ENCODE peak calls at places on chromosomes 4 and X, in four cellular contexts. V is MM.1S, P is endothelial cell of umbilical vein, Y is K562. X is an unnamed sample.

GRCh38 chr4:38049545-38050170 is 89.5 kb downstream of the PTTG2 start:
- DNase-seq in Y (no peak), V (no peak), P (no peak), X (no peak)

GRCh38 chr4:110527156-110527555 is 51.2 kb downstream of the ENPEP start:
- DNase-seq in V (no peak), Y (no peak), P (no peak), X (no peak)

GRCh38 chr4:174882317-174882992 is 35.7 kb upstream of the ADAM29 start:
- DNase-seq in P (no peak), V (no peak), Y (no peak), X (no peak)

GRCh38 chr4:123191728-123192127 is 204.9 kb upstream of the SPRY1 start:
- DNase-seq in P (no peak), Y (no peak), V (no peak), X (no peak)

GRCh38 chrX:10326578-10326977 is 169.8 kb downstream of the CLCN4 start:
- DNase-seq in P (peak; percentile 1), Y (no peak), V (no peak), X (no peak)

GRCh38 chrX:18701621-18702361 is 5.7 kb upstream of the PPEF1 start:
- DNase-seq in Y (no peak), V (no peak), P (peak; percentile 78), X (no peak)

GRCh38 chr4:161555689-161556660 is 607.8 kb downstream of the FSTL5 start:
- DNase-seq in Y (no peak), P (peak; percentile 79), V (no peak), X (no peak)

GRCh38 chr4:74328501-74328900 is 20.2 kb downstream of the EPGN start:
- DNase-seq in P (no peak), Y (no peak), V (no peak), X (no peak)

GRCh38 chr4:83381173-83381572 is 46.5 kb upstream of the HPSE start:
- DNase-seq in Y (no peak), P (no peak), V (no peak), X (no peak)

GRCh38 chr4:146335763-146336412 is 121.5 kb downstream of the REELD1 start:
- DNase-seq in Y (no peak), P (peak; percentile 50), V (no peak), X (no peak)

GRCh38 chrX:151970661-151971060 is 3.8 kb downstream of the GABRE start:
- DNase-seq in P (no peak), V (no peak), Y (no peak), X (no peak)

GRCh38 chr4:129261584-129261983 is 165.6 kb downstream of the C4orf33 start:
- DNase-seq in P (no peak), Y (no peak), V (no peak), X (no peak)

GRCh38 chr4:165426769-165427168 is 48.0 kb downstream of the CPE start:
- DNase-seq in V (no peak), Y (no peak), P (no peak), X (no peak)

GRCh38 chr4:42995343-42995944 is 102.9 kb downstream of the GRXCR1 start:
- DNase-seq in V (peak; percentile 53), P (peak; percentile 2), Y (peak; percentile 13), X (no peak)

GRCh38 chr4:164210377-164210776 is 543.6 kb upstream of the SMIM31 start:
- DNase-seq in V (no peak), P (no peak), Y (no peak), X (no peak)

GRCh38 chrX:106711375-106711774 is 15.1 kb upstream of the RNF128 start:
- DNase-seq in P (no peak), V (no peak), Y (no peak), X (no peak)

GRCh38 chrX:135345328-135345645 is 36.0 kb downstream of the ETDC start:
- DNase-seq in P (peak; percentile 81), V (no peak), Y (no peak), X (no peak)

GRCh38 chr4:18012115-18012806 is 9.3 kb downstream of the LCORL start:
- DNase-seq in Y (peak; percentile 17), P (no peak), V (no peak), X (no peak)

GRCh38 chr4:105569014-105569850 is 16.8 kb downstream of the ARHGEF38 start:
- DNase-seq in V (no peak), P (peak; percentile 22), Y (no peak), X (no peak)

GRCh38 chrX:856901-857300 is 226.3 kb downstream of the SHOX start:
- DNase-seq in P (no peak), Y (no peak), V (no peak), X (no peak)

GRCh38 chr4:16642897-16643296 is 255.5 kb downstream of the LDB2 start:
- DNase-seq in V (peak; percentile 15), Y (peak; percentile 7), P (no peak), X (no peak)

GRCh38 chr4:52743444-52744019 is 7.7 kb downstream of the ERVMER34-1 start:
- DNase-seq in Y (no peak), V (no peak), P (no peak), X (no peak)

GRCh38 chrX:10514891-10515290 is 105.5 kb downstream of the MID1 start:
- DNase-seq in V (no peak), Y (no peak), P (no peak), X (no peak)

GRCh38 chr4:139501117-139501516 is 47.2 kb downstream of the RAB33B start:
- DNase-seq in Y (no peak), V (no peak), P (no peak), X (no peak)

GRCh38 chrX:64186974-64187761 is 18.3 kb downstream of the AMER1 start:
- DNase-seq in Y (no peak), P (no peak), V (no peak), X (no peak)

GRCh38 chrX:106863697-106864096 is 39.4 kb downstream of the RIPPLY1 start:
- DNase-seq in V (no peak), Y (no peak), P (no peak), X (no peak)

GRCh38 chr4:147735413-147736301 is 3.8 kb downstream of the ARHGAP10 start:
- DNase-seq in V (peak; percentile 23), Y (no peak), P (peak; percentile 12), X (no peak)

GRCh38 chrX:10121787-10122186 is 35.0 kb upstream of the CLCN4 start:
- DNase-seq in Y (no peak), V (peak; percentile 88), P (no peak), X (no peak)

DNA sequence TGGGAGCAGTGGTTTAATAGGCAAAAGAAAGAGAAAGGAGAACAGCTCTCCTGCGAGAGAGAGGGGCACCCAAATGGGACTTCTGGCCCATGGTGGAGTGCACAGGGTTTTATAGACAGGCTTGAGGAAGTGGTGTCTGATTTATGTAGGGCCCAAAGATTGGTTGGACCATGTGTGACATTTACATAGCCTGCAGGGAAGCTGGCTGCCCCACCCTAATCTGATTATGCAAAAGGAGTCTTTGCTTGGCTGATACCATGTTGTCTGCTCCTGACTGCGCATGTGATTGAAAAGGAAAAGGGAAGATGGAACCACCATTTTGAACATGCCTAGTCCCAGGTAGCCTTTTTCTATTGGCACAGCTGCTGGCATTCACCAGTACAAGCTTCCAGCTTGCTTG is 100.0 kb upstream of the DIPK2B start:
- DNase-seq in P (no peak), Y (no peak), V (no peak), X (no peak)
- H3K9ac ChIP-seq in P (no peak overlapping the region), Y (no peak overlapping the region), V (no peak overlapping the region), X (no peak overlapping the region)

GRCh38 chr4:68577590-68577989 is 1.5 kb upstream of the UGT2B17 start:
- DNase-seq in Y (no peak), P (no peak), V (no peak), X (no peak)

GRCh38 chr4:68575081-68575480 is 1.0 kb downstream of the UGT2B17 start:
- DNase-seq in P (no peak), V (peak; percentile 56), Y (no peak), X (no peak)

GRCh38 chr4:68581382-68582338 is 5.5 kb upstream of the UGT2B17 start:
- DNase-seq in V (no peak), Y (no peak), P (no peak), X (no peak)

GRCh38 chr4:68572653-68573052 is 3.5 kb downstream of the UGT2B17 start:
- DNase-seq in Y (no peak), V (peak; percentile 31), P (no peak), X (no peak)

DNA sequence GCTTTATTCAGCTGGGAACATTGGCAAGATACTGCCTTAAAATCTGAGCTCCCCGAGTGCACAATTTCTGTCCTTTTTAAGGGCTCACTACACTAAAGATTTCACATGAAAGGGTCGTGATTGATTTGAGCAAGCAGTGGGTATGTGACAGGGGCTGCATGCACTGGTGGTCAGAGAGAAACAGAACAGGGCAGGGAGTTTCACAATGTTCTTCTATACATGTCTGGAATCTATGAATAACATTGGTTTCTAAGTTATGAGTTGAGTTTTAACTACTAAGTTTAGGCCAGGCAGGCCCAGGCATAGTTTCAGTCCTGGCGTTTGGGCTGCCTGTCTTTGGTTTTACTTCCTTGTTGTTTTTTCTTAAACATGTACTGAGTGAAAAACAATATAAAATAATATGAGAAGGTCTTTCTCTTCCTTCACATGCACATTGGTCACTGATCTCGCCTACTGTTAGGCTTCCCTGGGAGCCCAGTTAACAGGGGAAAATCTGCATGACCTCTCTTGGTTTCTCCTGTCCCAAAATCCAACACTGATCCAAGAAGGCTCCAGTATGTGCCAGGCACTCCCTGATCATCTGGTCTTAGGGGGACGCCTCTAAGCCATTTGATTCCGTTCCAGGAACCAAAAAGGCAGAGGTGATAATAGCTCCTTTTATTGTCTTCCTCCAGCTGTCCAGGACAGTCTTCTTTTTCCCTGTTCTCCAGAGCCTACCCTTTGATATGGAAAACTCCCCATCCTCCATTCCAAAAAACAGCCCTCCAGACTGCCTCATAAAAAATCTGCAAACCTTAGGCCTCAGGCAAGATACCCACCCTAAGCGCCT is at the start of gene UGT2B17:
- DNase-seq in P (no peak), V (peak; percentile 64), Y (no peak), X (no peak)
- H3K4me2 ChIP-seq in P (no peak within 1 kb of the TSS), V (no peak within 1 kb of the TSS), Y (no peak within 1 kb of the TSS), X (no peak within 1 kb of the TSS)

DNA sequence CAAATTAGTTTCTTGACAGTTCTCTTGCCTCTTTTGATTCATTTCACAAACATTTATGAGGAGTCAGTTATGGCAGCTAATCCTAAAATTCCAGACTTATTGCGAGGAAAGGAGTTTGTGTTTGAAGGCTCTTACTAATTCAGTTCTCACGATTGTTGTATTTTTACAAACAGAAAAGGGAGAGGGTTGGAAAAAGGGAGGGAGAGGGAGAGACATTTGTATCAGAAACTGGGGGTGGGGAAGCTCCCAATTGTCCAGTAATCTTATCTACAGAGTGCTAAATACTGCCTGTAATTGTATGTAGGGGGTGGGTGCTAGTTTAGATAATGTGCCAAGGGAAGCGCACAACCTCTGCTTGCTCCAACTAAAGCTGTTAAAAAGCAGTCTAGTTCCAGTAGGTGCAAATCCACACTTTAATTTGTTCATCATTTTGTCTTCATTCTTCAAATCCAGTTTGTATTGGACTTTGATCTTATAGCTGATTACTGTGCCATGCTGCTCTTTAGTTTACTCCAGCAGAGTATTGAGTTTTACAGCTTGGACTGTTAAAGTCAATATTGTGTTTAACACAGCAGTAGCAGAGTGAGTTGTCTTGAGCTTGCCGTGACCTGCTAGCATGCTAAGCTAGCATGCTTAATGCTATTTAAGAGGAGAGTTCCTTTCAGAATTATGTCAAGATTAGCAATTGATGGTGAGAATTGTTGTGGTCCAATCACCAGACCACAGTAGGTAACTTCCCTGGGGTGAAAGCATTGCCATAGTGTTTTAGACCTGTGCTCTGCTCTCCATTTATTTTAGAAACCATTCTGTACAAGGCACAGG is 13.9 kb downstream of the FNIP2 start:
- DNase-seq in P (peak; percentile 54), V (no peak), Y (no peak), X (no peak)
- H3K9ac ChIP-seq in P (no peak overlapping the region), V (no peak overlapping the region), Y (no peak overlapping the region), X (no peak overlapping the region)

GRCh38 chrX:154132366-154132765 is 11.7 kb upstream of the OPN1LW start:
- DNase-seq in P (no peak), V (no peak), Y (no peak), X (no peak)

GRCh38 chrX:154131955-154132354 is 12.1 kb upstream of the OPN1LW start:
- DNase-seq in P (no peak), Y (no peak), V (no peak), X (no peak)

GRCh38 chrX:154138857-154139256 is 5.2 kb upstream of the OPN1LW start:
- DNase-seq in V (no peak), P (no peak), Y (no peak), X (no peak)

GRCh38 chrX:154136627-154137161 is 7.3 kb upstream of the OPN1LW start:
- DNase-seq in Y (peak; percentile 81), P (peak; percentile 54), V (peak; percentile 58), X (peak; percentile 80)

GRCh38 chrX:154135458-154136229 is 8.4 kb upstream of the OPN1LW start:
- DNase-seq in P (no peak), Y (no peak), V (no peak), X (no peak)
- H3K4me2 ChIP-seq in P (no peak overlapping the region), Y (no peak overlapping the region), V (no peak overlapping the region), X (no peak overlapping the region)

X was measured in H9.